ENCODE peak calls at places on chromosomes 1 and 21, in seven cellular contexts. One of them, this sample, is unnamed.

GRCh38 chr1:65820983-65821382 is 28.3 kb downstream of the PDE4B start:
- DNase-seq in fibroblast of pulmonary artery: peak
- DNase-seq in small intestine: no peak
- DNase-seq in effector CD4-positive, alpha-beta T cell: no peak
- DNase-seq in hippocampal formation: no peak
- DNase-seq in endothelial cell: no peak
- DNase-seq in osteocyte: no peak
- DNase-seq in this sample: no peak

GRCh38 chr1:205570796-205571537 is 60.8 kb downstream of the ELK4 start:
- DNase-seq in fibroblast of pulmonary artery: no peak
- DNase-seq in hippocampal formation: no peak
- DNase-seq in effector CD4-positive, alpha-beta T cell: no peak
- DNase-seq in endothelial cell: no peak
- DNase-seq in osteocyte: no peak
- DNase-seq in small intestine: no peak
- DNase-seq in this sample: no peak

GRCh38 chr1:96329121-96329520 is 392.5 kb upstream of the PTBP2 start:
- DNase-seq in effector CD4-positive, alpha-beta T cell: no peak
- DNase-seq in endothelial cell: no peak
- DNase-seq in osteocyte: no peak
- DNase-seq in fibroblast of pulmonary artery: peak
- DNase-seq in small intestine: no peak
- DNase-seq in hippocampal formation: no peak
- DNase-seq in this sample: no peak

GRCh38 chr1:22829001-22829989 is 118.7 kb downstream of the EPHB2 start:
- DNase-seq in endothelial cell: no peak
- DNase-seq in fibroblast of pulmonary artery: peak
- DNase-seq in effector CD4-positive, alpha-beta T cell: no peak
- DNase-seq in small intestine: no peak
- DNase-seq in hippocampal formation: no peak
- DNase-seq in osteocyte: no peak
- DNase-seq in this sample: peak

GRCh38 chr21:15549671-15550070 is 180.1 kb upstream of the USP25 start:
- DNase-seq in endothelial cell: no peak
- DNase-seq in hippocampal formation: no peak
- DNase-seq in effector CD4-positive, alpha-beta T cell: no peak
- DNase-seq in small intestine: no peak
- DNase-seq in osteocyte: no peak
- DNase-seq in fibroblast of pulmonary artery: peak
- DNase-seq in this sample: no peak

GRCh38 chr1:154419620-154420020 is 14.5 kb downstream of the IL6R start:
- DNase-seq in effector CD4-positive, alpha-beta T cell: peak
- DNase-seq in osteocyte: peak
- DNase-seq in hippocampal formation: peak
- DNase-seq in fibroblast of pulmonary artery: peak
- DNase-seq in endothelial cell: no peak
- DNase-seq in small intestine: peak
- DNase-seq in this sample: peak

GRCh38 chr1:230215049-230215448 is 148.0 kb downstream of the GALNT2 start:
- DNase-seq in effector CD4-positive, alpha-beta T cell: no peak
- DNase-seq in endothelial cell: peak
- DNase-seq in osteocyte: peak
- DNase-seq in small intestine: peak
- DNase-seq in fibroblast of pulmonary artery: peak
- DNase-seq in hippocampal formation: peak
- DNase-seq in this sample: peak

GRCh38 chr21:26438976-26439375 is 134.1 kb downstream of the CYYR1 start:
- DNase-seq in small intestine: no peak
- DNase-seq in endothelial cell: no peak
- DNase-seq in osteocyte: no peak
- DNase-seq in effector CD4-positive, alpha-beta T cell: no peak
- DNase-seq in hippocampal formation: no peak
- DNase-seq in fibroblast of pulmonary artery: no peak
- DNase-seq in this sample: no peak

GRCh38 chr1:119539636-119540035 is 32.6 kb downstream of the HSD3B1 start:
- DNase-seq in hippocampal formation: no peak
- DNase-seq in endothelial cell: no peak
- DNase-seq in effector CD4-positive, alpha-beta T cell: no peak
- DNase-seq in osteocyte: no peak
- DNase-seq in small intestine: no peak
- DNase-seq in fibroblast of pulmonary artery: no peak
- DNase-seq in this sample: no peak

GRCh38 chr1:6981595-6981994 is 196.3 kb downstream of the CAMTA1 start:
- DNase-seq in small intestine: no peak
- DNase-seq in endothelial cell: no peak
- DNase-seq in effector CD4-positive, alpha-beta T cell: no peak
- DNase-seq in osteocyte: no peak
- DNase-seq in fibroblast of pulmonary artery: no peak
- DNase-seq in hippocampal formation: no peak
- DNase-seq in this sample: no peak

GRCh38 chr1:203364013-203364730 is 13.2 kb upstream of the FMOD start:
- DNase-seq in hippocampal formation: no peak
- DNase-seq in fibroblast of pulmonary artery: peak
- DNase-seq in endothelial cell: no peak
- DNase-seq in osteocyte: no peak
- DNase-seq in effector CD4-positive, alpha-beta T cell: no peak
- DNase-seq in small intestine: peak
- DNase-seq in this sample: peak

GRCh38 chr1:178564086-178564782 is 51.3 kb downstream of the TEX35 start:
- DNase-seq in fibroblast of pulmonary artery: peak
- DNase-seq in endothelial cell: no peak
- DNase-seq in hippocampal formation: no peak
- DNase-seq in osteocyte: peak
- DNase-seq in effector CD4-positive, alpha-beta T cell: no peak
- DNase-seq in small intestine: peak
- DNase-seq in this sample: no peak

GRCh38 chr1:47232187-47232874 is at the start of gene TAL1:
- DNase-seq in small intestine: no peak
- DNase-seq in endothelial cell: peak
- DNase-seq in osteocyte: no peak
- DNase-seq in fibroblast of pulmonary artery: no peak
- DNase-seq in hippocampal formation: no peak
- DNase-seq in effector CD4-positive, alpha-beta T cell: no peak
- DNase-seq in this sample: peak

GRCh38 chr1:15272009-15272781 is 25.2 kb downstream of the FHAD1 start:
- DNase-seq in endothelial cell: peak
- DNase-seq in fibroblast of pulmonary artery: peak
- DNase-seq in hippocampal formation: peak
- DNase-seq in small intestine: peak
- DNase-seq in effector CD4-positive, alpha-beta T cell: no peak
- DNase-seq in osteocyte: peak
- DNase-seq in this sample: peak

GRCh38 chr1:9651565-9652378 is at the start of gene PIK3CD:
- DNase-seq in endothelial cell: peak
- DNase-seq in osteocyte: no peak
- DNase-seq in small intestine: no peak
- DNase-seq in effector CD4-positive, alpha-beta T cell: peak
- DNase-seq in hippocampal formation: no peak
- DNase-seq in fibroblast of pulmonary artery: peak
- DNase-seq in this sample: peak

GRCh38 chr1:31227891-31228290 is 11.8 kb downstream of the NKAIN1 start:
- DNase-seq in effector CD4-positive, alpha-beta T cell: no peak
- DNase-seq in hippocampal formation: peak
- DNase-seq in small intestine: no peak
- DNase-seq in fibroblast of pulmonary artery: no peak
- DNase-seq in osteocyte: no peak
- DNase-seq in endothelial cell: no peak
- DNase-seq in this sample: no peak

GRCh38 chr1:57309608-57310007 is 114.3 kb downstream of the DAB1 start:
- DNase-seq in endothelial cell: no peak
- DNase-seq in hippocampal formation: no peak
- DNase-seq in small intestine: peak
- DNase-seq in fibroblast of pulmonary artery: no peak
- DNase-seq in effector CD4-positive, alpha-beta T cell: no peak
- DNase-seq in osteocyte: no peak
- DNase-seq in this sample: peak

GRCh38 chr1:110328274-110328673 is 10.9 kb upstream of the RBM15 start:
- DNase-seq in hippocampal formation: no peak
- DNase-seq in endothelial cell: no peak
- DNase-seq in small intestine: no peak
- DNase-seq in fibroblast of pulmonary artery: peak
- DNase-seq in osteocyte: no peak
- DNase-seq in effector CD4-positive, alpha-beta T cell: no peak
- DNase-seq in this sample: no peak